ENCODE peak calls at places on chromosomes 5 and 9, in ten cellular contexts. One of them, this sample, is unnamed.

GRCh38 chr5:83937837-83938236 is 217.2 kb upstream of the HAPLN1 start:
- DNase-seq in heart left ventricle: no peak
- DNase-seq in ovary: no peak
- DNase-seq in Peyer's patch: no peak
- DNase-seq in cardiac muscle cell: no peak
- DNase-seq in prostate gland: no peak
- DNase-seq in WERI-Rb-1: no peak
- DNase-seq in left lung: no peak
- DNase-seq in GM12878: no peak
- DNase-seq in IMR-90: no peak
- DNase-seq in this sample: no peak

GRCh38 chr5:44952376-44952775 is 143.6 kb downstream of the MRPS30 start:
- DNase-seq in prostate gland: no peak
- DNase-seq in heart left ventricle: no peak
- DNase-seq in Peyer's patch: no peak
- DNase-seq in IMR-90: peak
- DNase-seq in left lung: no peak
- DNase-seq in cardiac muscle cell: peak
- DNase-seq in GM12878: peak
- DNase-seq in ovary: no peak
- DNase-seq in WERI-Rb-1: peak
- DNase-seq in this sample: no peak

GRCh38 chr9:73151653-73152382 is at the start of gene ANXA1:
- DNase-seq in Peyer's patch: no peak
- DNase-seq in GM12878: no peak
- DNase-seq in ovary: no peak
- DNase-seq in left lung: no peak
- DNase-seq in IMR-90: peak
- DNase-seq in WERI-Rb-1: no peak
- DNase-seq in heart left ventricle: no peak
- DNase-seq in cardiac muscle cell: no peak
- DNase-seq in prostate gland: peak
- DNase-seq in this sample: no peak

GRCh38 chr9:16143947-16144890 is 591.4 kb downstream of the CCDC171 start:
- DNase-seq in cardiac muscle cell: no peak
- DNase-seq in IMR-90: no peak
- DNase-seq in prostate gland: peak
- DNase-seq in ovary: no peak
- DNase-seq in Peyer's patch: no peak
- DNase-seq in heart left ventricle: no peak
- DNase-seq in GM12878: no peak
- DNase-seq in left lung: no peak
- DNase-seq in WERI-Rb-1: no peak
- DNase-seq in this sample: no peak

GRCh38 chr5:172144291-172144815 is 43.7 kb downstream of the STK10 start:
- DNase-seq in WERI-Rb-1: no peak
- DNase-seq in IMR-90: peak
- DNase-seq in Peyer's patch: no peak
- DNase-seq in left lung: peak
- DNase-seq in GM12878: no peak
- DNase-seq in cardiac muscle cell: no peak
- DNase-seq in prostate gland: no peak
- DNase-seq in heart left ventricle: peak
- DNase-seq in ovary: no peak
- DNase-seq in this sample: no peak

GRCh38 chr5:108867661-108868060 is 120.0 kb downstream of the FER start:
- DNase-seq in GM12878: no peak
- DNase-seq in ovary: no peak
- DNase-seq in left lung: no peak
- DNase-seq in WERI-Rb-1: no peak
- DNase-seq in IMR-90: no peak
- DNase-seq in prostate gland: no peak
- DNase-seq in cardiac muscle cell: no peak
- DNase-seq in Peyer's patch: no peak
- DNase-seq in heart left ventricle: no peak
- DNase-seq in this sample: no peak

GRCh38 chr9:117411547-117411946 is 3.3 kb downstream of the ASTN2 start:
- DNase-seq in prostate gland: peak
- DNase-seq in IMR-90: peak
- DNase-seq in ovary: no peak
- DNase-seq in GM12878: no peak
- DNase-seq in left lung: no peak
- DNase-seq in heart left ventricle: no peak
- DNase-seq in WERI-Rb-1: peak
- DNase-seq in cardiac muscle cell: peak
- DNase-seq in Peyer's patch: no peak
- DNase-seq in this sample: no peak

GRCh38 chr5:123441408-123441807 is 18.2 kb upstream of the CEP120 start:
- DNase-seq in GM12878: no peak
- DNase-seq in left lung: no peak
- DNase-seq in prostate gland: no peak
- DNase-seq in ovary: no peak
- DNase-seq in cardiac muscle cell: no peak
- DNase-seq in IMR-90: no peak
- DNase-seq in Peyer's patch: no peak
- DNase-seq in WERI-Rb-1: no peak
- DNase-seq in heart left ventricle: no peak
- DNase-seq in this sample: no peak

GRCh38 chr9:86126998-86127972 is 27.9 kb upstream of the GOLM1 start:
- DNase-seq in ovary: peak
- DNase-seq in cardiac muscle cell: peak
- DNase-seq in Peyer's patch: peak
- DNase-seq in heart left ventricle: peak
- DNase-seq in IMR-90: peak
- DNase-seq in prostate gland: peak
- DNase-seq in left lung: peak
- DNase-seq in GM12878: no peak
- DNase-seq in WERI-Rb-1: no peak
- DNase-seq in this sample: no peak

GRCh38 chr5:151897017-151897552 is 27.6 kb downstream of the GLRA1 start:
- DNase-seq in left lung: no peak
- DNase-seq in heart left ventricle: no peak
- DNase-seq in prostate gland: no peak
- DNase-seq in ovary: no peak
- DNase-seq in IMR-90: no peak
- DNase-seq in WERI-Rb-1: no peak
- DNase-seq in cardiac muscle cell: no peak
- DNase-seq in Peyer's patch: no peak
- DNase-seq in GM12878: no peak
- DNase-seq in this sample: no peak

GRCh38 chr9:2777454-2777853 is 60.1 kb downstream of the KCNV2 start:
- DNase-seq in Peyer's patch: no peak
- DNase-seq in WERI-Rb-1: no peak
- DNase-seq in GM12878: no peak
- DNase-seq in IMR-90: no peak
- DNase-seq in prostate gland: no peak
- DNase-seq in ovary: no peak
- DNase-seq in cardiac muscle cell: no peak
- DNase-seq in heart left ventricle: no peak
- DNase-seq in left lung: no peak
- DNase-seq in this sample: no peak

GRCh38 chr9:128494108-128494742 is 10.3 kb upstream of the GLE1 start:
- DNase-seq in IMR-90: no peak
- DNase-seq in WERI-Rb-1: peak
- DNase-seq in ovary: peak
- DNase-seq in left lung: peak
- DNase-seq in cardiac muscle cell: no peak
- DNase-seq in Peyer's patch: peak
- DNase-seq in GM12878: no peak
- DNase-seq in heart left ventricle: peak
- DNase-seq in prostate gland: peak
- DNase-seq in this sample: peak

GRCh38 chr5:172364773-172365172 is 81.2 kb upstream of the UBTD2 start:
- DNase-seq in cardiac muscle cell: no peak
- DNase-seq in WERI-Rb-1: no peak
- DNase-seq in GM12878: no peak
- DNase-seq in left lung: no peak
- DNase-seq in ovary: no peak
- DNase-seq in IMR-90: no peak
- DNase-seq in Peyer's patch: no peak
- DNase-seq in prostate gland: no peak
- DNase-seq in heart left ventricle: no peak
- DNase-seq in this sample: no peak

GRCh38 chr5:117713585-117714198 is 1139.1 kb upstream of the SEMA6A start:
- DNase-seq in prostate gland: no peak
- DNase-seq in left lung: no peak
- DNase-seq in cardiac muscle cell: no peak
- DNase-seq in WERI-Rb-1: no peak
- DNase-seq in heart left ventricle: no peak
- DNase-seq in IMR-90: no peak
- DNase-seq in Peyer's patch: no peak
- DNase-seq in ovary: no peak
- DNase-seq in GM12878: no peak
- DNase-seq in this sample: no peak

GRCh38 chr5:138336952-138337684 is 948 bp upstream of the FAM53C start:
- DNase-seq in left lung: peak
- DNase-seq in cardiac muscle cell: no peak
- DNase-seq in GM12878: no peak
- DNase-seq in Peyer's patch: peak
- DNase-seq in prostate gland: peak
- DNase-seq in WERI-Rb-1: peak
- DNase-seq in IMR-90: peak
- DNase-seq in heart left ventricle: no peak
- DNase-seq in ovary: peak
- DNase-seq in this sample: peak

DNA sequence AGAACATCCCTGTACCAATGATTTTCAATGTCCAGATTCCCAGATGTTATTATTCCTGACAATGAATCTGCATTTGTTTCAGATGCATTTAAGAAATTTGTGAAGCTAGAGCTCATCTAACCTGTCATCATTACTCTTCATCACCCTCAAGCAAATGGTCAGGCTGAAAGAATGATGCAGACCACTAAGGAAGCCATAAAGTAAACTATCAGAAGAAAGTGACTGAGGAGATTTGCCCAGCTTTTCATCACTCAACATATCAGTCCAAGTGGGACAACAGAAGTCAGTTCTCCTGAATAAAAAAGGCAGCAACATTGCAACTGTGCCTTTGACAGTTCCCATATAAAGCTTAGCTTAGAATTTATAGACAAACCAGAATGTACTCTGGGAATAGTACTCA is 419.9 kb downstream of the PDE4D start:
- DNase-seq in ovary: no peak
- DNase-seq in left lung: no peak
- DNase-seq in IMR-90: no peak
- DNase-seq in cardiac muscle cell: no peak
- DNase-seq in prostate gland: no peak
- DNase-seq in GM12878: no peak
- DNase-seq in Peyer's patch: no peak
- DNase-seq in heart left ventricle: no peak
- DNase-seq in WERI-Rb-1: no peak
- DNase-seq in this sample: no peak
- H3K4me3 ChIP-seq in ovary: no peak
- H3K4me3 ChIP-seq in left lung: no peak
- H3K4me3 ChIP-seq in IMR-90: no peak
- H3K4me3 ChIP-seq in cardiac muscle cell: no peak
- H3K4me3 ChIP-seq in prostate gland: no peak
- H3K4me3 ChIP-seq in GM12878: no peak
- H3K4me3 ChIP-seq in Peyer's patch: no peak
- H3K4me3 ChIP-seq in heart left ventricle: no peak
- H3K4me3 ChIP-seq in WERI-Rb-1: no peak
- H3K4me3 ChIP-seq in this sample: no peak

DNA sequence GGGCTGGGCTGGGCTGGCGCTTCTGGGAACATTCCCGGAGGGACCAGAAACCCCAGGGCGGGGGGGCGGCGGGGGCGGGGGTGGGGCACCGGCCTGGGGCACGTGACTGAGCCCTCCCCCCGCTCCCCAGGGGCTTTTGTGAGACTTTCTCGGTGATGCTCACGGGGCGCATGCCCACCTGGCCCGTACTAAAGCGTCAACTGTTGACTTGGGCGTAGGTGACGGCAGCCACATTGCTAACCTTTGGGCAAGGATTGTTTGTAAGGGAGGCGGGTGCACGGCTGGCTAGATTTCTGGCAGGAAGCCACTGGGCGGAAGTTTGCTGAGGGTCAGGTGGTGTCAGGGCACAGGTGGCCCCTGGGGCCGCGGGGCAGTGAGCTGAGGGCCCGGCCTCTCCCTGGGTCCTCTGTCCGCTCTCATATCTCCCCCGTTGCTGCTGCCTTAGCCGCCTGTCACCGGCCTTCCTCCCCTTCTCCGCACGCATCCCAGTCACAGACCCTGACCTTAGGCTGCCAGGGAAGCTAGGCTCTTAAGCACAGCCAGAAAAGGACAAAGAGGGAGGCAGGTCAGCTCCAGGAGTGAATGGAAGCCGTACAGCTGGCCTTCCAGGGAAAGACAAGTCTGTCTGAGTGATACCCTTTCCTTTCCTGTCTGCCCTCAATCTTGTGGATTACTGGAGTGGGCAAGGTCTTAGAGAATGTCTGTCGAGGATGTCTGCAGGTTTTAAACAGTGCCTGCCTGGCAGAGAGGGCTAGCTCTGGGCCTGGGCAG is 812 bp downstream of the CACFD1 start:
- DNase-seq in ovary: peak
- DNase-seq in WERI-Rb-1: peak
- DNase-seq in Peyer's patch: peak
- DNase-seq in cardiac muscle cell: peak
- DNase-seq in IMR-90: no peak
- DNase-seq in heart left ventricle: peak
- DNase-seq in prostate gland: peak
- DNase-seq in GM12878: no peak
- DNase-seq in left lung: peak
- DNase-seq in this sample: peak
- H3K27ac ChIP-seq in ovary: peak
- H3K27ac ChIP-seq in WERI-Rb-1: peak
- H3K27ac ChIP-seq in Peyer's patch: peak
- H3K27ac ChIP-seq in cardiac muscle cell: peak
- H3K27ac ChIP-seq in IMR-90: no peak
- H3K27ac ChIP-seq in heart left ventricle: peak
- H3K27ac ChIP-seq in prostate gland: peak
- H3K27ac ChIP-seq in GM12878: no peak
- H3K27ac ChIP-seq in left lung: peak
- H3K27ac ChIP-seq in this sample: peak

GRCh38 chr5:140718266-140718592 is 18.0 kb downstream of the ZMAT2 start:
- DNase-seq in cardiac muscle cell: no peak
- DNase-seq in GM12878: no peak
- DNase-seq in heart left ventricle: no peak
- DNase-seq in left lung: no peak
- DNase-seq in IMR-90: no peak
- DNase-seq in Peyer's patch: no peak
- DNase-seq in prostate gland: no peak
- DNase-seq in WERI-Rb-1: no peak
- DNase-seq in ovary: no peak
- DNase-seq in this sample: no peak
- H3K4me3 ChIP-seq in cardiac muscle cell: no peak
- H3K4me3 ChIP-seq in GM12878: no peak
- H3K4me3 ChIP-seq in heart left ventricle: peak
- H3K4me3 ChIP-seq in left lung: no peak
- H3K4me3 ChIP-seq in IMR-90: no peak
- H3K4me3 ChIP-seq in Peyer's patch: no peak
- H3K4me3 ChIP-seq in prostate gland: no peak
- H3K4me3 ChIP-seq in WERI-Rb-1: no peak
- H3K4me3 ChIP-seq in ovary: no peak
- H3K4me3 ChIP-seq in this sample: no peak

DNA sequence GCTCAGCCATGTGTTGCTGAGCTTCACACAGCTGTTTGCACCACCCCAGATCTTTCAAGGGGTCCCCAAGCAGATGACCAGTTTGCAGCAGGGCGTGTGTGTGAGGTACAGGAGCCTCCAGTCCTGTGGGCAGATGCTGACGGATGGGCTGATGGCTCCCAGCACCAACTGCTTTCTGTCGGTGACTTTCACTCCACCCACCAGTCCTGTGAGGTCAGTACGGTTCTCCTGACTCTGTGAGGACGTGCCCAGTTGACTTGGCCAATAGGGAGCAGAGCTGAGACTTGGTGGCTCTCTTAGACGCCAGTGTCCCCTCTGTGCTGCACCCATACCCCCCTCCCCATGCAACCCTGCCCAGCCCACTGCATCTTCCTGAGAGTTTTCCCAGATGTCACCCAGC is 19.7 kb downstream of the COL5A1 start:
- DNase-seq in Peyer's patch: no peak
- DNase-seq in heart left ventricle: peak
- DNase-seq in cardiac muscle cell: no peak
- DNase-seq in prostate gland: no peak
- DNase-seq in IMR-90: no peak
- DNase-seq in GM12878: no peak
- DNase-seq in left lung: peak
- DNase-seq in WERI-Rb-1: no peak
- DNase-seq in ovary: no peak
- DNase-seq in this sample: peak
- H3K27ac ChIP-seq in Peyer's patch: peak
- H3K27ac ChIP-seq in heart left ventricle: peak
- H3K27ac ChIP-seq in cardiac muscle cell: peak
- H3K27ac ChIP-seq in prostate gland: no peak
- H3K27ac ChIP-seq in IMR-90: peak
- H3K27ac ChIP-seq in GM12878: no peak
- H3K27ac ChIP-seq in left lung: no peak
- H3K27ac ChIP-seq in WERI-Rb-1: no peak
- H3K27ac ChIP-seq in ovary: no peak
- H3K27ac ChIP-seq in this sample: peak